ENCODE peak calls at places on chromosomes 11 and 22, in seven cellular contexts. T, H, A, L, J, F and D are unnamed samples.

GRCh38 chr22:22907551-22908494 is 20.2 kb downstream of the IGLL5 start:
- DNase-seq in T (no peak), H (no peak), A (no peak), L (no peak), J (no peak), F (no peak), D (no peak)

GRCh38 chr11:7904910-7905309 is 26.2 kb downstream of the OR10A6 start:
- DNase-seq in T (no peak), H (no peak), A (no peak), L (no peak), J (no peak), F (no peak), D (no peak)

GRCh38 chr11:12057299-12057980 is 49.0 kb upstream of the DKK3 start:
- DNase-seq in T (no peak), H (no peak), A (no peak), L (no peak), J (no peak), F (no peak), D (no peak)

GRCh38 chr22:49207008-49207775 is 620.5 kb downstream of the BRD1 start:
- DNase-seq in T (no peak), H (no peak), A (peak), L (no peak), J (peak), F (no peak), D (no peak)

GRCh38 chr22:50079689-50080465 is 5.3 kb downstream of the MLC1 start:
- DNase-seq in T (no peak), H (no peak), A (no peak), L (no peak), J (no peak), F (no peak), D (no peak)

GRCh38 chr22:48721394-48721666 is 1106.3 kb downstream of the BRD1 start:
- DNase-seq in T (no peak), H (no peak), A (no peak), L (peak), J (no peak), F (no peak), D (no peak)

GRCh38 chr22:35476341-35476740 is 64.3 kb upstream of the RASD2 start:
- DNase-seq in T (no peak), H (no peak), A (no peak), L (no peak), J (no peak), F (no peak), D (no peak)

GRCh38 chr11:60127311-60127811 is 38.9 kb downstream of the MS4A2 start:
- DNase-seq in T (no peak), H (no peak), A (no peak), L (no peak), J (no peak), F (peak), D (no peak)

GRCh38 chr11:78032090-78032489 is 9.0 kb upstream of the KCTD14 start:
- DNase-seq in T (no peak), H (no peak), A (no peak), L (peak), J (peak), F (no peak), D (no peak)

GRCh38 chr11:119888119-119888518 is 159.1 kb upstream of the NECTIN1 start:
- DNase-seq in T (no peak), H (no peak), A (no peak), L (no peak), J (no peak), F (no peak), D (no peak)

GRCh38 chr11:36488096-36488495 is 22.0 kb downstream of the TRAF6 start:
- DNase-seq in T (no peak), H (no peak), A (no peak), L (no peak), J (no peak), F (no peak), D (no peak)

GRCh38 chr11:76889414-76889975 is 28.8 kb downstream of the ACER3 start:
- DNase-seq in T (no peak), H (no peak), A (no peak), L (no peak), J (no peak), F (no peak), D (no peak)

GRCh38 chr22:41620646-41621098 is at the start of gene DESI1:
- DNase-seq in T (no peak), H (no peak), A (no peak), L (peak), J (no peak), F (peak), D (no peak)

GRCh38 chr11:67022341-67022933 is 497 bp upstream of the SYT12 start:
- DNase-seq in T (peak), H (no peak), A (no peak), L (peak), J (peak), F (no peak), D (peak)

GRCh38 chr11:63554901-63555218 is 8.3 kb downstream of the PLAAT2 start:
- DNase-seq in T (no peak), H (no peak), A (no peak), L (no peak), J (no peak), F (no peak), D (no peak)

GRCh38 chr11:111206472-111206871 is 39.1 kb upstream of the POU2AF2 start:
- DNase-seq in T (no peak), H (peak), A (no peak), L (no peak), J (no peak), F (no peak), D (no peak)

GRCh38 chr22:42915980-42916765 is 59.1 kb upstream of the ARFGAP3 start:
- DNase-seq in T (no peak), H (no peak), A (no peak), L (peak), J (peak), F (no peak), D (no peak)

GRCh38 chr11:107799245-107799859 is 59.2 kb downstream of the SLC35F2 start:
- DNase-seq in T (peak), H (peak), A (peak), L (peak), J (peak), F (peak), D (peak)

GRCh38 chr11:63866211-63866610 is 27.3 kb downstream of the MARK2 start:
- DNase-seq in T (no peak), H (no peak), A (peak), L (peak), J (peak), F (peak), D (no peak)

GRCh38 chr11:133082851-133083488 is 449.3 kb downstream of the OPCML start:
- DNase-seq in T (no peak), H (peak), A (no peak), L (peak), J (peak), F (peak), D (no peak)

GRCh38 chr22:32337015-32337414 is 20.7 kb upstream of the RFPL3 start:
- DNase-seq in T (no peak), H (no peak), A (no peak), L (no peak), J (peak), F (no peak), D (no peak)

GRCh38 chr11:110311783-110312578 is 15.6 kb upstream of the RDX start:
- DNase-seq in T (no peak), H (no peak), A (no peak), L (no peak), J (no peak), F (peak), D (no peak)

GRCh38 chr11:109421981-109422590 is at the start of gene C11orf87:
- DNase-seq in T (no peak), H (no peak), A (no peak), L (no peak), J (no peak), F (no peak), D (no peak)

GRCh38 chr22:37462983-37463382 is 23.2 kb downstream of the MFNG start:
- DNase-seq in T (no peak), H (no peak), A (no peak), L (no peak), J (no peak), F (peak), D (no peak)

GRCh38 chr11:77209663-77210062 is 81.6 kb downstream of the MYO7A start:
- DNase-seq in T (no peak), H (no peak), A (no peak), L (no peak), J (no peak), F (no peak), D (no peak)

GRCh38 chr22:20268350-20269012 is 363 bp upstream of the RTN4R start:
- DNase-seq in T (peak), H (peak), A (peak), L (peak), J (peak), F (peak), D (no peak)

GRCh38 chr22:25482868-25483639 is 81.4 kb upstream of the GRK3 start:
- DNase-seq in T (no peak), H (no peak), A (no peak), L (peak), J (peak), F (no peak), D (no peak)

GRCh38 chr11:20000393-20001134 is 159.7 kb downstream of the DBX1 start:
- DNase-seq in T (no peak), H (no peak), A (no peak), L (peak), J (no peak), F (no peak), D (peak)

GRCh38 chr22:50490531-50491308 is 4.1 kb downstream of the MIOX start:
- DNase-seq in T (no peak), H (no peak), A (peak), L (no peak), J (no peak), F (no peak), D (no peak)

GRCh38 chr11:85299247-85299646 is 327.9 kb downstream of the DLG2 start:
- DNase-seq in T (no peak), H (peak), A (no peak), L (no peak), J (no peak), F (no peak), D (no peak)

GRCh38 chr22:21445437-21446127 is 21.6 kb upstream of the TMEM191C start:
- DNase-seq in T (no peak), H (no peak), A (no peak), L (no peak), J (peak), F (no peak), D (peak)

GRCh38 chr11:17544181-17544622 is at the start of gene USH1C:
- DNase-seq in T (peak), H (peak), A (no peak), L (peak), J (peak), F (peak), D (no peak)

GRCh38 chr11:96426356-96427103 is 36.7 kb downstream of the JRKL start:
- DNase-seq in T (peak), H (peak), A (no peak), L (peak), J (no peak), F (peak), D (no peak)

GRCh38 chr22:19981171-19981960 is 35.3 kb downstream of the ARVCF start:
- DNase-seq in T (no peak), H (no peak), A (no peak), L (no peak), J (no peak), F (no peak), D (no peak)

GRCh38 chr11:72695354-72695753 is 21.1 kb upstream of the PDE2A start:
- DNase-seq in T (no peak), H (no peak), A (no peak), L (no peak), J (no peak), F (no peak), D (no peak)

GRCh38 chr11:72701466-72701865 is 27.2 kb upstream of the PDE2A start:
- DNase-seq in T (no peak), H (no peak), A (no peak), L (no peak), J (no peak), F (no peak), D (no peak)

GRCh38 chr11:72700026-72700610 is 25.9 kb upstream of the PDE2A start:
- DNase-seq in T (no peak), H (no peak), A (no peak), L (no peak), J (no peak), F (no peak), D (no peak)

GRCh38 chr11:72696866-72697428 is 22.7 kb upstream of the PDE2A start:
- DNase-seq in T (no peak), H (no peak), A (no peak), L (peak), J (peak), F (peak), D (no peak)

DNA sequence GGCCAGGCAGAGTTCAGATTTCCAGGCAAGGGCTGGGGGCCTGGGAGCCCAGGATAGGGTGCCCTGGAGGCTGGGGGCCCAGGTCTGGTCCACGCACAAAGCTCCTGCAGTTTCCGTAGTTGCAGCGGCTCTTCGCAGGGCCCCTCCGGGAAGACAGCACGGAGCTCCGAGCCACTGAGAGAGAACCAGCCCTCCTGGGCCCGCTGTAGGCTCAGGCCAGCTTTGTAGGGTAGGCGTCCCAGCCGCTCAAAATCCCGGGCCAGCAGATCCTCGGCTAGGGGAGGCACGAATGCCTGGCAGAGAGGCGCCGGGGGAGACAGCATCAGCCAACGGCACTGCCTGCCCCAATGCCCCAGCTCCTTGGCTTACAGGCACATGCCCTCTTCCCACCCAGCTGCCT is 23.6 kb upstream of the PDE2A start:
- DNase-seq in T (no peak), H (no peak), A (no peak), L (no peak), J (no peak), F (no peak), D (no peak)
- TF ChIP-seq POLR2A in T (no peak), H (no peak), A (no peak), L (no peak), J (no peak), F (no peak), D (no peak)

DNA sequence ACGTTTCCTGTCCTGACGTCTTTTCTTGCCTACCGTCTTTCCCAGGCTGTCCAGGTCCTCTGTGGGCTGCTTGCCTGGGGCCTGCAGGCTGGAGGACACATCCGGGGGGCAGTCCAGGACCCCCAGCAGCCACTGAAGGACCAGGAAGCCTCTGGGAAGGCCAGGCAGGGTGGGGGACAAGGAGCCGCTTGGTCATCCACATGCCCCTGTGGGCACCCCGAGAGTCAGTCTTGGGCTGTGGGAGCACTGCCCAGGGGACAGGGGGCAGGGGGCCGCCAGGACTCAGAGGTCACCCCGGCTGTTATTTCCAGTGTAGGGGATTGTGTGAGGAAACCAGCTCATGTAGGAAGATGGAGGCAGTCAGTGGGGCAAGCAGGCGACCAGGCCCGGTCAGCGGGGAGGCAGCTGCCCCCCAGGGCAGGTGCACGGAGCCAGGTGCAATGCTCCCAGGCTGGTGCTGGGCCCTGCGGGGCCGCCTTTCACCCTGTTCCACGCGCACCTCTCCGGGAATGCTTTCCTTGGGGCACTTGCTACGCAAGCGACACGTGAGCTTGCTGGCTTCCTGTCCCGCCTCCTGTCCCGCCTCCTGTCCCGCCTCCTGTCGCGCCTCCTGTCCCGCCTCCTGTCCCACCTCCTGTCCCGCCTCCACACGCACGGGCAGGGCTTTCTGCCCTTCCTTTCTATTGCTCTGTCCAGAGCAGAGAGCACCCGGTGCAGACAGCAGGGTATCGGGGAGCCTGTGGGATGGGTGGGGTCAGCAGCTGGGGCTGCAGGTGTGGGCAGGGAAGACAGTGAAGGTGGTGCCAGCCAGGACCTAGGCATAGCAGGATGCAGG is 39.5 kb downstream of the MUC5B start:
- DNase-seq in T (peak), H (peak), A (peak), L (peak), J (peak), F (peak), D (peak)
- H3K4me3 ChIP-seq in T (peak), H (peak), A (peak), L (no peak), J (peak), F (peak), D (peak)

GRCh38 chr11:3797329-3798090 is at the start of gene NUP98:
- DNase-seq in T (peak), H (peak), A (peak), L (peak), J (peak), F (peak), D (peak)
- TF ChIP-seq CTCF in T (no peak), H (no peak), A (peak), L (no peak), J (no peak), F (no peak), D (no peak)

GRCh38 chr22:44402196-44403111 is 89.7 kb upstream of the SHISAL1 start:
- DNase-seq in T (no peak), H (no peak), A (no peak), L (no peak), J (no peak), F (no peak), D (no peak)
- TF ChIP-seq POLR2A in T (no peak), H (no peak), A (no peak), L (no peak), J (no peak), F (no peak), D (no peak)

GRCh38 chr11:2138075-2138435 is 1.1 kb downstream of the IGF2 start:
- DNase-seq in T (no peak), H (no peak), A (no peak), L (no peak), J (no peak), F (no peak), D (no peak)
- H3K4me3 ChIP-seq in T (peak), H (peak), A (peak), L (no peak), J (peak), F (no peak), D (peak)

GRCh38 chr11:70944636-70945035 is 307.7 kb downstream of the SHANK2 start:
- DNase-seq in T (no peak), H (no peak), A (no peak), L (no peak), J (no peak), F (no peak), D (no peak)

GRCh38 chr11:70948416-70948815 is 304.0 kb downstream of the SHANK2 start:
- DNase-seq in T (no peak), H (no peak), A (no peak), L (no peak), J (no peak), F (no peak), D (no peak)

GRCh38 chr11:70944141-70944540 is 308.2 kb downstream of the SHANK2 start:
- DNase-seq in T (no peak), H (no peak), A (no peak), L (no peak), J (no peak), F (no peak), D (no peak)

GRCh38 chr11:70942593-70942992 is 309.8 kb downstream of the SHANK2 start:
- DNase-seq in T (peak), H (no peak), A (no peak), L (no peak), J (no peak), F (peak), D (no peak)
- TF ChIP-seq CTCF in T (peak), H (peak), A (no peak), L (no peak), J (no peak), F (peak), D (no peak)

GRCh38 chr11:46361283-46362145 is 14.3 kb downstream of the DGKZ start:
- DNase-seq in T (no peak), H (no peak), A (peak), L (peak), J (no peak), F (peak), D (no peak)
- TF ChIP-seq POLR2A in T (no peak), H (no peak), A (no peak), L (no peak), J (no peak), F (peak), D (no peak)

DNA sequence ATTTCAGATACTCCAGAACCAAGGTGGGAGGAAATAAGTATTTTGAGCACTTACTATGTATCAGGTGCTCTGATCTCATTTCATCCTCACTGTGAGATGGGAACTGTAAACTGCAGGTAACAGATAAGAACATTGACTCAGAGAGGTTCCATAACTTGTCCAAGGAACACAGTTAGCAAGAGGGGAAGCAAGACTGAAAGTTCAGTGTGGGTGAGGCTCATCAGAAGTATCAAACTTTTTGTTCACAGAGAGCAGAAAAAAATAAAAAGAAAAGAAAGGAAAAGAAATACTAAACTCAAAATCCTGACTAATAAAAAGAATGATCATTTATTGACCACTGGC is 37.1 kb downstream of the RAB30 start:
- DNase-seq in T (no peak), H (no peak), A (no peak), L (no peak), J (no peak), F (no peak), D (no peak)
- H3K4me3 ChIP-seq in T (no peak), H (no peak), A (no peak), L (no peak), J (no peak), F (no peak), D (peak)

GRCh38 chr11:64916848-64917662 is at the start of gene ATG2A:
- DNase-seq in T (peak), H (peak), A (peak), L (peak), J (peak), F (peak), D (peak)
- TF ChIP-seq CTCF in T (no peak), H (no peak), A (no peak), L (no peak), J (no peak), F (no peak), D (no peak)

DNA sequence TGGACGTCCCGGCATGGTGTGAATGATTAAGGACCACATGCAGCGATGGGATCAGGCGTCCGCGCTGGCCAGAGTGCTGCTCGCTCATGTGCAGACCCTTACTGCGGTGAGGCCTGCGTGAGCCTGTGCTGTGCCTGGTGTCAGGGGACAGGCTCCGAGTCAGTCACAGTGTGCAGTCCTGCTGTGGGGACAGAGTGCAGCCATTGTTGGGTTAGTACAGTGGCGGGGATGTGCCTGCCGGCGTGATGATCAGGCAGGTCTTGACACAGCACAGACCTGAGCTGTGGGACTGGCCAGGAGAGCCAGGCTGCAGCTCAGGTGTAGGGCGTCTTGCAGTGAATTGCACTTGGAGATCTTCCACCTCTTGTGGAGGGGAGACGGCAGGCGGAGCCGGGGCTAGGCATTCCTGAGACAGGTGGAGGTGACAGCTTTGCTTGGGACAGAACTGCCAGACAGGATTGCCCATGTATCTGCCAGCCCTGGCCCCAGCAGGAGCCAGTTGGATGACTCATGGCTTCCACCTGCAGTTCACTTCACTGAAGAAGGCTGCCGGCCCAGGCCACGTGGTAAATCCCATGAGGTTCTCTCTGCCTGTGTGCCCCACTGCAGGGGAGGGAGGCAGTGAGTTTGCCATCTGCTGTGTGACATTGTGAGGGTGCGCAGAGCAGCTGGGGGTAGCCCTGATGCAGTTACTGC is 17.3 kb downstream of the TRMU start:
- DNase-seq in T (no peak), H (peak), A (no peak), L (peak), J (peak), F (no peak), D (peak)
- TF ChIP-seq POLR2A in T (no peak), H (no peak), A (no peak), L (no peak), J (no peak), F (no peak), D (no peak)